ENCODE peak calls at places on chromosomes 5 and 9, in six cellular contexts. One of them, this sample, is unnamed.

GRCh38 chr5:107529618-107530017 is 141.1 kb downstream of the EFNA5 start:
- DNase-seq in Calu3: no peak
- DNase-seq in GOT3: no peak
- DNase-seq in heart left ventricle: no peak
- DNase-seq in mucosa of descending colon: no peak
- DNase-seq in activated T-cell treated with anti-CD3 and anti-CD28 coated beads for 1 hour: no peak
- DNase-seq in this sample: no peak

GRCh38 chr5:16568875-16569580 is 47.8 kb downstream of the RETREG1 start:
- DNase-seq in Calu3: peak
- DNase-seq in activated T-cell treated with anti-CD3 and anti-CD28 coated beads for 1 hour: no peak
- DNase-seq in heart left ventricle: no peak
- DNase-seq in mucosa of descending colon: no peak
- DNase-seq in GOT3: no peak
- DNase-seq in this sample: peak

GRCh38 chr5:37740331-37741066 is 99.3 kb downstream of the GDNF start:
- DNase-seq in GOT3: no peak
- DNase-seq in Calu3: no peak
- DNase-seq in activated T-cell treated with anti-CD3 and anti-CD28 coated beads for 1 hour: no peak
- DNase-seq in heart left ventricle: no peak
- DNase-seq in mucosa of descending colon: no peak
- DNase-seq in this sample: no peak

GRCh38 chr5:74075900-74076484 is 450.0 kb downstream of the ARHGEF28 start:
- DNase-seq in GOT3: no peak
- DNase-seq in heart left ventricle: no peak
- DNase-seq in Calu3: peak
- DNase-seq in activated T-cell treated with anti-CD3 and anti-CD28 coated beads for 1 hour: no peak
- DNase-seq in mucosa of descending colon: no peak
- DNase-seq in this sample: no peak

GRCh38 chr9:92607088-92607487 is 62.8 kb downstream of the IPPK start:
- DNase-seq in heart left ventricle: no peak
- DNase-seq in mucosa of descending colon: no peak
- DNase-seq in GOT3: no peak
- DNase-seq in activated T-cell treated with anti-CD3 and anti-CD28 coated beads for 1 hour: no peak
- DNase-seq in Calu3: no peak
- DNase-seq in this sample: no peak

GRCh38 chr9:35286381-35286780 is 124.6 kb downstream of the UNC13B start:
- DNase-seq in mucosa of descending colon: no peak
- DNase-seq in activated T-cell treated with anti-CD3 and anti-CD28 coated beads for 1 hour: no peak
- DNase-seq in heart left ventricle: no peak
- DNase-seq in GOT3: no peak
- DNase-seq in Calu3: no peak
- DNase-seq in this sample: no peak

GRCh38 chr5:166909926-166910325 is 1381.5 kb upstream of the WWC1 start:
- DNase-seq in mucosa of descending colon: no peak
- DNase-seq in activated T-cell treated with anti-CD3 and anti-CD28 coated beads for 1 hour: no peak
- DNase-seq in heart left ventricle: no peak
- DNase-seq in GOT3: no peak
- DNase-seq in Calu3: peak
- DNase-seq in this sample: no peak

GRCh38 chr9:15935661-15936315 is 382.9 kb downstream of the CCDC171 start:
- DNase-seq in GOT3: no peak
- DNase-seq in heart left ventricle: no peak
- DNase-seq in Calu3: no peak
- DNase-seq in activated T-cell treated with anti-CD3 and anti-CD28 coated beads for 1 hour: no peak
- DNase-seq in mucosa of descending colon: no peak
- DNase-seq in this sample: no peak

GRCh38 chr5:116532762-116533525 is 41.7 kb downstream of the SEMA6A start:
- DNase-seq in Calu3: no peak
- DNase-seq in GOT3: no peak
- DNase-seq in heart left ventricle: no peak
- DNase-seq in activated T-cell treated with anti-CD3 and anti-CD28 coated beads for 1 hour: no peak
- DNase-seq in mucosa of descending colon: no peak
- DNase-seq in this sample: no peak

GRCh38 chr5:173581408-173582197 is 34.8 kb downstream of the BOD1 start:
- DNase-seq in Calu3: peak
- DNase-seq in activated T-cell treated with anti-CD3 and anti-CD28 coated beads for 1 hour: peak
- DNase-seq in mucosa of descending colon: peak
- DNase-seq in GOT3: no peak
- DNase-seq in heart left ventricle: no peak
- DNase-seq in this sample: no peak

GRCh38 chr9:127634698-127635097 is 22.6 kb downstream of the STXBP1 start:
- DNase-seq in mucosa of descending colon: no peak
- DNase-seq in GOT3: no peak
- DNase-seq in Calu3: no peak
- DNase-seq in activated T-cell treated with anti-CD3 and anti-CD28 coated beads for 1 hour: no peak
- DNase-seq in heart left ventricle: no peak
- DNase-seq in this sample: no peak

GRCh38 chr5:118762291-118762690 is 226.1 kb downstream of the DTWD2 start:
- DNase-seq in activated T-cell treated with anti-CD3 and anti-CD28 coated beads for 1 hour: no peak
- DNase-seq in mucosa of descending colon: no peak
- DNase-seq in Calu3: no peak
- DNase-seq in GOT3: no peak
- DNase-seq in heart left ventricle: no peak
- DNase-seq in this sample: no peak

GRCh38 chr9:128818839-128819715 is 777 bp downstream of the ENDOG start:
- DNase-seq in Calu3: peak
- DNase-seq in GOT3: no peak
- DNase-seq in mucosa of descending colon: peak
- DNase-seq in activated T-cell treated with anti-CD3 and anti-CD28 coated beads for 1 hour: peak
- DNase-seq in heart left ventricle: peak
- DNase-seq in this sample: no peak

GRCh38 chr9:34311499-34312225 is 17.4 kb downstream of the KIF24 start:
- DNase-seq in activated T-cell treated with anti-CD3 and anti-CD28 coated beads for 1 hour: no peak
- DNase-seq in Calu3: no peak
- DNase-seq in heart left ventricle: no peak
- DNase-seq in mucosa of descending colon: no peak
- DNase-seq in GOT3: no peak
- DNase-seq in this sample: no peak

GRCh38 chr9:113511856-113512761 is 48.6 kb downstream of the RGS3 start:
- DNase-seq in activated T-cell treated with anti-CD3 and anti-CD28 coated beads for 1 hour: peak
- DNase-seq in mucosa of descending colon: no peak
- DNase-seq in Calu3: no peak
- DNase-seq in GOT3: no peak
- DNase-seq in heart left ventricle: no peak
- DNase-seq in this sample: no peak

GRCh38 chr9:63817622-63818518 is 1467.1 kb downstream of the FOXD4L5 start:
- DNase-seq in GOT3: no peak
- DNase-seq in mucosa of descending colon: peak
- DNase-seq in heart left ventricle: peak
- DNase-seq in Calu3: peak
- DNase-seq in activated T-cell treated with anti-CD3 and anti-CD28 coated beads for 1 hour: peak
- DNase-seq in this sample: peak

GRCh38 chr9:97866300-97866699 is 13.3 kb downstream of the FOXE1 start:
- DNase-seq in heart left ventricle: no peak
- DNase-seq in GOT3: no peak
- DNase-seq in mucosa of descending colon: no peak
- DNase-seq in activated T-cell treated with anti-CD3 and anti-CD28 coated beads for 1 hour: no peak
- DNase-seq in Calu3: no peak
- DNase-seq in this sample: no peak

GRCh38 chr5:129853588-129853987 is 50.7 kb upstream of the CHSY3 start:
- DNase-seq in GOT3: no peak
- DNase-seq in activated T-cell treated with anti-CD3 and anti-CD28 coated beads for 1 hour: no peak
- DNase-seq in heart left ventricle: no peak
- DNase-seq in Calu3: no peak
- DNase-seq in mucosa of descending colon: no peak
- DNase-seq in this sample: no peak

GRCh38 chr5:140113180-140113698 is 670 bp upstream of the PURA start:
- DNase-seq in Calu3: peak
- DNase-seq in activated T-cell treated with anti-CD3 and anti-CD28 coated beads for 1 hour: no peak
- DNase-seq in mucosa of descending colon: peak
- DNase-seq in GOT3: no peak
- DNase-seq in heart left ventricle: peak
- DNase-seq in this sample: peak